ENCODE peak calls at places on chromosomes 6 and 20, in five cellular contexts. One of them, this sample, is unnamed. For H3K4me1, H3K27me3 and H3K36me3, the result is how much of the 10 kb centered on the place peaks cover.

GRCh38 chr6:43331876-43332275 is 23.2 kb upstream of the CRIP3 start:
- DNase-seq in left ventricle myocardium inferior: no peak
- DNase-seq in pancreas: no peak
- DNase-seq in lower lobe of right lung: no peak
- DNase-seq in mesenchymal stem cell: no peak
- DNase-seq in this sample: no peak

GRCh38 chr20:5041433-5041832 is 40.1 kb upstream of the SLC23A2 start:
- DNase-seq in left ventricle myocardium inferior: no peak
- DNase-seq in pancreas: no peak
- DNase-seq in lower lobe of right lung: no peak
- DNase-seq in mesenchymal stem cell: peak
- DNase-seq in this sample: no peak

GRCh38 chr6:91634791-91635190 is 1047.9 kb upstream of the MAP3K7 start:
- DNase-seq in left ventricle myocardium inferior: no peak
- DNase-seq in pancreas: no peak
- DNase-seq in lower lobe of right lung: no peak
- DNase-seq in mesenchymal stem cell: peak
- DNase-seq in this sample: no peak

GRCh38 chr6:138159246-138159645 is 2.5 kb upstream of the ARFGEF3 start:
- DNase-seq in left ventricle myocardium inferior: no peak
- DNase-seq in pancreas: no peak
- DNase-seq in lower lobe of right lung: no peak
- DNase-seq in mesenchymal stem cell: no peak
- DNase-seq in this sample: no peak

GRCh38 chr6:31544676-31545075 is 1.7 kb downstream of the ATP6V1G2 start:
- DNase-seq in left ventricle myocardium inferior: no peak
- DNase-seq in pancreas: no peak
- DNase-seq in lower lobe of right lung: no peak
- DNase-seq in mesenchymal stem cell: no peak
- DNase-seq in this sample: no peak

GRCh38 chr6:30103630-30104179 is 9.2 kb downstream of the TRIM31 start:
- DNase-seq in left ventricle myocardium inferior: no peak
- DNase-seq in pancreas: no peak
- DNase-seq in lower lobe of right lung: no peak
- DNase-seq in mesenchymal stem cell: no peak
- DNase-seq in this sample: no peak

GRCh38 chr6:2990179-2990931 is 9.3 kb upstream of the NQO2 start:
- DNase-seq in left ventricle myocardium inferior: no peak
- DNase-seq in pancreas: peak
- DNase-seq in lower lobe of right lung: peak
- DNase-seq in mesenchymal stem cell: peak
- DNase-seq in this sample: peak

GRCh38 chr6:45175272-45175671 is 152.9 kb upstream of the RUNX2 start:
- DNase-seq in left ventricle myocardium inferior: no peak
- DNase-seq in pancreas: no peak
- DNase-seq in lower lobe of right lung: no peak
- DNase-seq in mesenchymal stem cell: no peak
- DNase-seq in this sample: no peak

GRCh38 chr6:105135056-105135455 is 44.8 kb downstream of the POPDC3 start:
- DNase-seq in left ventricle myocardium inferior: no peak
- DNase-seq in pancreas: no peak
- DNase-seq in lower lobe of right lung: no peak
- DNase-seq in mesenchymal stem cell: peak
- DNase-seq in this sample: peak

GRCh38 chr6:5850848-5851255 is 155.9 kb downstream of the NRN1 start:
- DNase-seq in left ventricle myocardium inferior: no peak
- DNase-seq in pancreas: no peak
- DNase-seq in lower lobe of right lung: no peak
- DNase-seq in mesenchymal stem cell: no peak
- DNase-seq in this sample: no peak

GRCh38 chr6:89794324-89794723 is 25.3 kb downstream of the MDN1 start:
- DNase-seq in left ventricle myocardium inferior: no peak
- DNase-seq in pancreas: no peak
- DNase-seq in lower lobe of right lung: no peak
- DNase-seq in mesenchymal stem cell: no peak
- DNase-seq in this sample: no peak

GRCh38 chr20:37977786-37978185 is 55.5 kb downstream of the TTI1 start:
- DNase-seq in left ventricle myocardium inferior: no peak
- DNase-seq in pancreas: no peak
- DNase-seq in lower lobe of right lung: no peak
- DNase-seq in mesenchymal stem cell: no peak
- DNase-seq in this sample: no peak

GRCh38 chr6:137849709-137850093 is 17.4 kb upstream of the TNFAIP3 start:
- DNase-seq in left ventricle myocardium inferior: no peak
- DNase-seq in pancreas: no peak
- DNase-seq in lower lobe of right lung: no peak
- DNase-seq in mesenchymal stem cell: no peak
- DNase-seq in this sample: no peak

GRCh38 chr20:18284805-18285533 is 3.4 kb upstream of the ZNF133 start:
- DNase-seq in left ventricle myocardium inferior: no peak
- DNase-seq in pancreas: no peak
- DNase-seq in lower lobe of right lung: no peak
- DNase-seq in mesenchymal stem cell: peak
- DNase-seq in this sample: no peak

GRCh38 chr6:33118525-33119123 is 42.8 kb downstream of the HLA-DPB1 start:
- DNase-seq in left ventricle myocardium inferior: no peak
- DNase-seq in pancreas: no peak
- DNase-seq in lower lobe of right lung: no peak
- DNase-seq in mesenchymal stem cell: peak
- DNase-seq in this sample: peak

DNA sequence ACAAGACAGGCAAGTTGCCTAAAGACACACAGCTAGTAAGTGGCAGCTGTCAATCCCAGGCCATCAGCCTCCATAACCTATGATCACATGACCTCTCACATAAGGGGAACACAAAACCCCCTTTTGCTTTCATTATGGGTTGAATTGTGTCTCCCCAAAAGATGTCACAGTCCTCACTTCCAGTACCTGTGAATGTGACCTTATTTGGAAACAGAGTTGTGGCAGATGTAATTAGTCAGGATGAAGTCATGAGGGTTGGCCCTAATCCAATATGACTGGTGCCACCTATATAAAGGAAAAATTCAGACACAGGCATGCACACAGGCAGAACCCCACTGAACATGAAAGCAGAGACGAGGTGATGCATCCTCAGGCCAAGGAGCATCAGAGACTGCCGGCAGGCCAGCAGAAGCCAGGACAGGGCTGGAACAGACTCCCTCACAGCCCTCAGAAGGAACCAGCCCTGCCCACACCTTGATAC is 33.6 kb downstream of the GFOD1 start:
- DNase-seq in left ventricle myocardium inferior: no peak
- DNase-seq in pancreas: no peak
- DNase-seq in lower lobe of right lung: no peak
- DNase-seq in mesenchymal stem cell: no peak
- DNase-seq in this sample: no peak
- H3K4me1 ChIP-seq in left ventricle myocardium inferior: half or more
- H3K4me1 ChIP-seq in pancreas: under half
- H3K4me1 ChIP-seq in lower lobe of right lung: half or more
- H3K4me1 ChIP-seq in mesenchymal stem cell: under half
- H3K4me1 ChIP-seq in this sample: half or more

GRCh38 chr20:22577515-22578220 is 6.7 kb downstream of the FOXA2 start:
- DNase-seq in left ventricle myocardium inferior: no peak
- DNase-seq in pancreas: peak
- DNase-seq in lower lobe of right lung: peak
- DNase-seq in mesenchymal stem cell: no peak
- DNase-seq in this sample: no peak

GRCh38 chr20:22575087-22575721 is 9.2 kb downstream of the FOXA2 start:
- DNase-seq in left ventricle myocardium inferior: no peak
- DNase-seq in pancreas: no peak
- DNase-seq in lower lobe of right lung: no peak
- DNase-seq in mesenchymal stem cell: no peak
- DNase-seq in this sample: no peak

GRCh38 chr20:22576733-22577514 is 7.4 kb downstream of the FOXA2 start:
- DNase-seq in left ventricle myocardium inferior: no peak
- DNase-seq in pancreas: peak
- DNase-seq in lower lobe of right lung: no peak
- DNase-seq in mesenchymal stem cell: no peak
- DNase-seq in this sample: no peak

GRCh38 chr20:22575737-22576136 is 8.6 kb downstream of the FOXA2 start:
- DNase-seq in left ventricle myocardium inferior: no peak
- DNase-seq in pancreas: no peak
- DNase-seq in lower lobe of right lung: no peak
- DNase-seq in mesenchymal stem cell: no peak
- DNase-seq in this sample: no peak

GRCh38 chr20:22576273-22576672 is 8.1 kb downstream of the FOXA2 start:
- DNase-seq in left ventricle myocardium inferior: no peak
- DNase-seq in pancreas: no peak
- DNase-seq in lower lobe of right lung: no peak
- DNase-seq in mesenchymal stem cell: no peak
- DNase-seq in this sample: no peak
- H3K27me3 ChIP-seq in left ventricle myocardium inferior: half or more
- H3K27me3 ChIP-seq in pancreas: under half
- H3K27me3 ChIP-seq in lower lobe of right lung: half or more
- H3K27me3 ChIP-seq in mesenchymal stem cell: half or more
- H3K27me3 ChIP-seq in this sample: half or more

GRCh38 chr6:109473120-109473519 is 9.9 kb downstream of the ZBTB24 start:
- DNase-seq in left ventricle myocardium inferior: no peak
- DNase-seq in pancreas: no peak
- DNase-seq in lower lobe of right lung: no peak
- DNase-seq in mesenchymal stem cell: no peak
- DNase-seq in this sample: no peak

GRCh38 chr6:109472132-109472995 is 10.7 kb downstream of the ZBTB24 start:
- DNase-seq in left ventricle myocardium inferior: no peak
- DNase-seq in pancreas: no peak
- DNase-seq in lower lobe of right lung: no peak
- DNase-seq in mesenchymal stem cell: no peak
- DNase-seq in this sample: no peak

GRCh38 chr6:109475625-109476024 is 7.4 kb downstream of the ZBTB24 start:
- DNase-seq in left ventricle myocardium inferior: no peak
- DNase-seq in pancreas: no peak
- DNase-seq in lower lobe of right lung: no peak
- DNase-seq in mesenchymal stem cell: no peak
- DNase-seq in this sample: no peak

GRCh38 chr6:109477184-109477583 is 5.8 kb downstream of the ZBTB24 start:
- DNase-seq in left ventricle myocardium inferior: no peak
- DNase-seq in pancreas: no peak
- DNase-seq in lower lobe of right lung: no peak
- DNase-seq in mesenchymal stem cell: no peak
- DNase-seq in this sample: no peak

DNA sequence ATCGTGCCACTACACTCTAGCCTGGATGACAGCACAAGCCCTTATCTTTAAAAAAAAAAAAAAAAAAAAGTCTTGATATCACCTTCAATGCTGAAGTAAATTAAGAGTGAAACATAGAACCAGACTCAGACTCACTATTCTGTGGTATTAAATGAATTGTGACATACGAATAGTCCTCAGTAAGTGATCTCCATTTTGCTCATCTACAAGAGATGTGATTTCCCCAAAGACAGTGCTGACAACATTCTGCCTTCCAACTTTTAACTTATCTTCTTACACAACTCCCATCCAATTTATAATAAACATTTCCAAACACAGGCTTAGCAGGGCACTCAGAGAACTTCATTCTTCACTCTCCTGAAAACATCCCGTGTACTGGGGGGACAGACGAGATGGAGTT is 8.0 kb downstream of the ZBTB24 start:
- DNase-seq in left ventricle myocardium inferior: no peak
- DNase-seq in pancreas: no peak
- DNase-seq in lower lobe of right lung: no peak
- DNase-seq in mesenchymal stem cell: no peak
- DNase-seq in this sample: no peak
- H3K36me3 ChIP-seq in left ventricle myocardium inferior: half or more
- H3K36me3 ChIP-seq in pancreas: under half
- H3K36me3 ChIP-seq in lower lobe of right lung: half or more
- H3K36me3 ChIP-seq in mesenchymal stem cell: half or more
- H3K36me3 ChIP-seq in this sample: half or more

GRCh38 chr20:21509597-21510331 is 4.1 kb downstream of the NKX2-2 start:
- DNase-seq in left ventricle myocardium inferior: no peak
- DNase-seq in pancreas: no peak
- DNase-seq in lower lobe of right lung: peak
- DNase-seq in mesenchymal stem cell: peak
- DNase-seq in this sample: no peak

GRCh38 chr20:21510995-21511394 is 2.9 kb downstream of the NKX2-2 start:
- DNase-seq in left ventricle myocardium inferior: no peak
- DNase-seq in pancreas: no peak
- DNase-seq in lower lobe of right lung: no peak
- DNase-seq in mesenchymal stem cell: no peak
- DNase-seq in this sample: no peak

GRCh38 chr20:21511485-21511849 is 2.4 kb downstream of the NKX2-2 start:
- DNase-seq in left ventricle myocardium inferior: no peak
- DNase-seq in pancreas: no peak
- DNase-seq in lower lobe of right lung: no peak
- DNase-seq in mesenchymal stem cell: no peak
- DNase-seq in this sample: no peak

GRCh38 chr20:21509079-21509596 is 4.7 kb downstream of the NKX2-2 start:
- DNase-seq in left ventricle myocardium inferior: no peak
- DNase-seq in pancreas: no peak
- DNase-seq in lower lobe of right lung: no peak
- DNase-seq in mesenchymal stem cell: no peak
- DNase-seq in this sample: no peak

DNA sequence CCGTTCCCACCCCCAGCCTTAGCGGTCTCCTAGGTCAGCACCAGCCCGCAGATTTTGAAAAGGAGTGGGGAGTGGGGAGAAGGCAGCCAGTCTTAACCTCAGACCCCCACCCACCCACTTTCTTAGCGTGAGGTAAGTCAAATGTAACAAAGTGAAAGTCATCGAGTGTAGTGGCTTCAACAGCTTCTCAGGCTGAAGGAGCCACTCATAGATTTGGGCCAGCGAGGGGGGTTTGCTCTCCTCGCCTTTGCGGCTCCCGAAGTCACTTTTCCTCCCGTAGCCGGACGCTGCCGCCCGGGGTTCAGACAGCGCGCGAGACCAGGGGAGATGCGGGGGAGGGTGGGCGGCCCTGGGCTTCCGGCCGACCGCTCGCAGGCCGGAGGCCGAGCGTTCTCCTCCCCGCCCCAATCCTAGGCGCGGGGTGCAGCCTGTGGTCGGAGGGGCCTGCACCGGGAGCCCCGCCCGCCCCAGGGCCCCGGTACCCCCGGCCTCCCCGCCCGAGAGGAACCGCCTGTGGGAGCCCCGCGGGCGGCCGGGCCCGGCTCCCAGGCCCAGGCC is 3.4 kb downstream of the NKX2-2 start:
- DNase-seq in left ventricle myocardium inferior: no peak
- DNase-seq in pancreas: no peak
- DNase-seq in lower lobe of right lung: peak
- DNase-seq in mesenchymal stem cell: no peak
- DNase-seq in this sample: no peak
- H3K4me1 ChIP-seq in left ventricle myocardium inferior: half or more
- H3K4me1 ChIP-seq in pancreas: under half
- H3K4me1 ChIP-seq in lower lobe of right lung: half or more
- H3K4me1 ChIP-seq in mesenchymal stem cell: under half
- H3K4me1 ChIP-seq in this sample: half or more

DNA sequence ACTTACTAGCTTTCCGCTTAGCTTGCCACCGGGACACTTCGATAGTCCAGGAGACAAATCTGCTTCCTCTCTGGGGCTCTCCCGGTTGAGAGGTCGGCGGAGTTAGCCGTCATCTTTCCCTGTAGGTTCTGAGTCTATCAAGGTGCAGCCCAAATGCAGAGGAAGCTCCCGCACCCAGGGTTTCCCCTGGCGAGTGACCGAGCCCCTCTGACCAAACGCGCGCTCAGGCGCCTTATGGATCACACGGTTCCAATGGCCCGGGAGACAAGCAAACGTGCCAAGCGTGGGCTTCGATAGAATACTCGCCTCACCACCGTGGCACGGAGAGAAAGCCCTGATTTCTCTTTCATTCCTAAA is 15.8 kb upstream of the FOXC1 start:
- DNase-seq in left ventricle myocardium inferior: no peak
- DNase-seq in pancreas: no peak
- DNase-seq in lower lobe of right lung: no peak
- DNase-seq in mesenchymal stem cell: no peak
- DNase-seq in this sample: no peak
- H3K27me3 ChIP-seq in left ventricle myocardium inferior: half or more
- H3K27me3 ChIP-seq in pancreas: under half
- H3K27me3 ChIP-seq in lower lobe of right lung: under half
- H3K27me3 ChIP-seq in mesenchymal stem cell: half or more
- H3K27me3 ChIP-seq in this sample: under half

This sample was measured in heart right ventricle.